ENCODE peak calls at places on chromosomes 1 and 21, in eight cellular contexts. O is HCT116, Q is cardiac muscle cell, Z is uterus, E is AG04450, D is thoracic aorta, W is testis, K is A549. F is an unnamed sample.

GRCh38 chr1:67818725-67819301 is 14.5 kb downstream of the GNG12 start:
- DNase-seq in K (no peak), D (no peak), Z (no peak), W (no peak), O (no peak), E (no peak), Q (no peak), F (no peak)

GRCh38 chr1:241485145-241485544 is 34.4 kb downstream of the FH start:
- DNase-seq in Z (no peak), O (no peak), E (no peak), K (no peak), D (no peak), Q (no peak), W (no peak), F (no peak)

GRCh38 chr1:155983191-155984023 is 5.1 kb upstream of the ARHGEF2 start:
- DNase-seq in D (no peak), Z (peak; percentile 84), O (peak; percentile 77), Q (no peak), W (no peak), E (peak; percentile 99), K (no peak), F (peak; percentile 72)

GRCh38 chr21:42560517-42561179 is 47.0 kb downstream of the SLC37A1 start:
- DNase-seq in W (no peak), O (no peak), Q (no peak), D (no peak), Z (no peak), E (no peak), K (no peak), F (peak; percentile 7)

GRCh38 chr1:230345139-230345885 is 80.8 kb downstream of the PGBD5 start:
- DNase-seq in D (no peak), K (no peak), E (no peak), O (no peak), Q (no peak), W (no peak), Z (no peak), F (no peak)

GRCh38 chr1:232805269-232806070 is at the start of gene MAP10:
- DNase-seq in Q (peak; percentile 83), Z (peak; percentile 71), D (no peak), K (peak; percentile 78), W (peak; percentile 92), O (no peak), E (peak; percentile 42), F (no peak)

GRCh38 chr1:223704921-223705878 is 7.1 kb upstream of the CAPN2 start:
- DNase-seq in E (no peak), K (no peak), Q (peak; percentile 74), Z (no peak), O (no peak), W (no peak), D (no peak), F (no peak)

GRCh38 chr1:204025917-204026709 is 46.8 kb upstream of the SOX13 start:
- DNase-seq in W (no peak), D (no peak), O (no peak), Z (no peak), E (no peak), Q (no peak), K (no peak), F (no peak)

GRCh38 chr1:27660300-27660837 is 11.6 kb downstream of the IFI6 start:
- DNase-seq in K (no peak), D (no peak), E (no peak), Z (no peak), O (no peak), W (no peak), Q (no peak), F (no peak)

GRCh38 chr1:168348146-168348709 is 67.6 kb downstream of the TBX19 start:
- DNase-seq in W (no peak), O (peak; percentile 16), Q (no peak), D (no peak), E (no peak), Z (no peak), K (no peak), F (no peak)

GRCh38 chr1:211633523-211633843 is 41.9 kb downstream of the NEK2 start:
- DNase-seq in Q (no peak), Z (no peak), D (no peak), E (no peak), O (no peak), K (no peak), W (no peak), F (no peak)

GRCh38 chr1:226643701-226644540 is 95.2 kb downstream of the ITPKB start:
- DNase-seq in Z (peak; percentile 16), E (no peak), D (no peak), O (no peak), Q (no peak), K (no peak), W (no peak), F (no peak)

GRCh38 chr21:20311388-20311787 is 686.8 kb upstream of the NCAM2 start:
- DNase-seq in Q (no peak), Z (no peak), O (no peak), E (no peak), D (no peak), K (no peak), W (no peak), F (no peak)

GRCh38 chr1:11285883-11286734 is 13.1 kb downstream of the UBIAD1 start:
- DNase-seq in O (no peak), D (no peak), K (no peak), E (no peak), W (no peak), Z (no peak), Q (peak; percentile 11), F (no peak)

GRCh38 chr1:174021611-174022079 is 512 bp downstream of the RC3H1 start:
- DNase-seq in E (no peak), D (peak; percentile 4), Z (peak; percentile 41), Q (no peak), O (no peak), K (no peak), W (peak; percentile 72), F (peak; percentile 64)

GRCh38 chr1:20439282-20439681 is 46.7 kb downstream of the CAMK2N1 start:
- DNase-seq in D (no peak), Q (peak; percentile 56), W (no peak), K (no peak), E (no peak), Z (no peak), O (no peak), F (no peak)

GRCh38 chr1:39462074-39462473 is 29.4 kb upstream of the BMP8A start:
- DNase-seq in W (no peak), O (no peak), E (peak; percentile 26), K (no peak), D (no peak), Q (no peak), Z (no peak), F (no peak)

GRCh38 chr1:165914136-165914798 is 86.9 kb downstream of the UCK2 start:
- DNase-seq in Q (peak; percentile 72), Z (peak; percentile 52), K (peak; percentile 76), W (peak; percentile 82), O (peak; percentile 54), D (no peak), E (peak; percentile 67), F (peak; percentile 75)

GRCh38 chr1:29849038-29849750 is 612.9 kb downstream of the PTPRU start:
- DNase-seq in Z (no peak), W (peak; percentile 44), K (no peak), D (no peak), E (no peak), Q (peak; percentile 36), O (no peak), F (peak; percentile 18)
- TF ChIP-seq CTCF in Z (peak; percentile 29), W (no peak), K (peak; percentile 29), D (no peak), E (peak; percentile 56), Q (peak; percentile 51), O (peak; percentile 65), F (peak; percentile 0)

GRCh38 chr1:247716546-247716945 is at the start of gene OR6F1:
- DNase-seq in E (no peak), O (no peak), Q (no peak), W (no peak), K (no peak), D (no peak), Z (no peak), F (no peak)

GRCh38 chr1:247713753-247714152 is 2.7 kb downstream of the OR6F1 start:
- DNase-seq in Z (no peak), O (no peak), Q (no peak), W (no peak), D (no peak), E (no peak), K (no peak), F (no peak)
- H3K9me3 ChIP-seq in Z (no peaks in the 10 kb centered on the region), O (no peaks in the 10 kb centered on the region), Q (no peaks in the 10 kb centered on the region), W (no peaks in the 10 kb centered on the region), D (no peaks in the 10 kb centered on the region), E (peaks cover 20% of the 10 kb centered on the region), K (no peaks in the 10 kb centered on the region), F (no peaks in the 10 kb centered on the region)

DNA sequence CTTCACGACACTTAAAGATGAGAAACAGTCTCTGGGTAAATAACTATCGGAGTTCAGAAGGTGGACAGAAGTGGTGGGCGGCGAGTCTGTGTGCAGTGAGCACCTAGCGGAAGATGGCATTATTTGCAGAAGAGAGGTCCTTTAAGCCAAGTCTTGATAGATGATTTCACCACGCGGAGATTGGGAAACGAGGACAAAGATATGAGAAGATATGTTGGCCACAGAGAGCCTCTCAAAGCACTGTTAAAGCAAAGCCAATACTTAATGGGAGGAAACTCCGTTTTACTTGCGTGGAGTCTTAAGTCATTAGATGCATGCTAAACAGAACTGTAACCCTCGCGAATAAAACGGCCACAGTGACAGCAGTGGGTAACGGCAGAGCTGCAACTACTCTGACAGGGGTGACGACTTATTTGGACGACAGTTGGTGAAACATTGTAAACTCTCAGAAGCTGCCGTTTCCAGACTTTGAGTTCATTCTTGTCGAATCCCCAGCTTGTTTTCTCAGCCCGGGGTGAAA is 576 bp upstream of the CEP350 start:
- DNase-seq in E (peak; percentile 20), W (peak; percentile 40), K (peak; percentile 18), O (no peak), D (no peak), Z (peak; percentile 26), Q (no peak), F (no peak)
- TF ChIP-seq CTCF in E (peak; percentile 31), W (peak; percentile 10), K (no peak), O (no peak), D (peak; percentile 36), Z (no peak), Q (peak; percentile 20), F (peak; percentile 2)

GRCh38 chr1:77954521-77954920 is 24.4 kb downstream of the FUBP1 start:
- DNase-seq in D (no peak), Z (no peak), E (no peak), W (no peak), Q (no peak), K (no peak), O (no peak), F (no peak)

GRCh38 chr1:77948841-77949424 is 29.9 kb downstream of the FUBP1 start:
- DNase-seq in O (peak; percentile 3), D (no peak), Z (no peak), K (no peak), E (no peak), Q (peak; percentile 41), W (peak; percentile 35), F (peak; percentile 7)

GRCh38 chr1:77953907-77954306 is 25.0 kb downstream of the FUBP1 start:
- DNase-seq in D (no peak), E (no peak), K (no peak), W (no peak), Z (no peak), O (no peak), Q (no peak), F (no peak)

GRCh38 chr1:77950873-77951272 is 28.0 kb downstream of the FUBP1 start:
- DNase-seq in O (no peak), D (no peak), K (no peak), Z (no peak), E (no peak), W (no peak), Q (no peak), F (no peak)

DNA sequence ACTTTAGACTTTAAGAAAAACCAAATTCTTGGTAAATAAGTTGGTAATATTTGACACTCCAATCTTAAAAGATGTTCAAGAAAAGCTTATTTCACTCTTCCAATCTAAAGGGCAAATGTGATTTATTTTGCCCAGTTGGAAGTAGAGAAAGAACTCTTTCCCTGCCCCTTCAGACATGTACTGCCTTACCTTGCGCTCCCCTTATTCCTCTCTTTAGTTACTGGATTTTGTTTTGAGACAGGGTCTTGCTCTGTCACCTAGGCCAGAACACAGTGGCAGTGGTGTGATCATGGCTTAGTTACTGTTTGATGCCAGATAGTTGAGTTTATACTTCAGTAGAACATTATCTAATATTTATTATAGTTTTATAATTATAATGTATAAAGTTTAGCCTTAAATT is 27.5 kb downstream of the FUBP1 start:
- DNase-seq in K (no peak), Z (no peak), O (no peak), Q (no peak), W (no peak), E (no peak), D (no peak), F (no peak)
- H3K9me3 ChIP-seq in K (no peaks in the 10 kb centered on the region), Z (no peaks in the 10 kb centered on the region), O (no peaks in the 10 kb centered on the region), Q (no peaks in the 10 kb centered on the region), W (no peaks in the 10 kb centered on the region), E (no peaks in the 10 kb centered on the region), D (no peaks in the 10 kb centered on the region), F (no peaks in the 10 kb centered on the region)